ENCODE peak calls at places on chromosomes 13 and 19, in six cellular contexts. M is lower lobe of right lung, S is tibial nerve, G is mammary epithelial cell, V is epithelial cell of esophagus, R is kidney epithelial cell. X is an unnamed sample.

GRCh38 chr19:5086725-5087439 is 118.0 kb downstream of the KDM4B start:
- DNase-seq in M (no peak), S (no peak), G (no peak), V (no peak), R (no peak), X (no peak)

GRCh38 chr19:30968210-30968609 is 381.0 kb downstream of the TSHZ3 start:
- DNase-seq in M (no peak), S (no peak), G (no peak), V (no peak), R (no peak), X (peak; percentile 2)

GRCh38 chr13:41428155-41428554 is 29.2 kb upstream of the RGCC start:
- DNase-seq in M (peak; percentile 46), S (no peak), G (no peak), V (no peak), R (no peak), X (no peak)

GRCh38 chr13:110555601-110556223 is 5.8 kb downstream of the RAB20 start:
- DNase-seq in M (no peak), S (no peak), G (no peak), V (no peak), R (no peak), X (no peak)

GRCh38 chr19:5281588-5281987 is 59.0 kb downstream of the PTPRS start:
- DNase-seq in M (peak; percentile 57), S (peak; percentile 78), G (no peak), V (no peak), R (no peak), X (peak; percentile 14)

GRCh38 chr13:28246891-28247290 is 108.5 kb downstream of the PAN3 start:
- DNase-seq in M (no peak), S (no peak), G (no peak), V (no peak), R (no peak), X (no peak)

GRCh38 chr13:23965346-23965745 is 68.0 kb upstream of the C1QTNF9B start:
- DNase-seq in M (no peak), S (no peak), G (no peak), V (no peak), R (no peak), X (no peak)

GRCh38 chr13:41802033-41802683 is 158.8 kb downstream of the VWA8 start:
- DNase-seq in M (no peak), S (no peak), G (no peak), V (peak; percentile 26), R (no peak), X (no peak)

GRCh38 chr13:21074601-21075302 is 13.4 kb upstream of the LATS2 start:
- DNase-seq in M (no peak), S (no peak), G (no peak), V (no peak), R (no peak), X (peak; percentile 60)

GRCh38 chr13:77219401-77219800 is 107.5 kb downstream of the MYCBP2 start:
- DNase-seq in M (no peak), S (no peak), G (no peak), V (no peak), R (no peak), X (no peak)

GRCh38 chr19:13102666-13103584 is at the start of gene LYL1:
- DNase-seq in M (peak; percentile 89), S (no peak), G (no peak), V (no peak), R (no peak), X (peak; percentile 59)

GRCh38 chr13:111956261-111957151 is 110.4 kb upstream of the SOX1 start:
- DNase-seq in M (no peak), S (no peak), G (no peak), V (no peak), R (no peak), X (no peak)

GRCh38 chr13:28684257-28684656 is 25.3 kb downstream of the POMP start:
- DNase-seq in M (no peak), S (no peak), G (peak; percentile 6), V (peak; percentile 59), R (no peak), X (no peak)

GRCh38 chr19:1455002-1455335 is 5.0 kb downstream of the APC2 start:
- DNase-seq in M (no peak), S (no peak), G (peak; percentile 61), V (peak; percentile 87), R (no peak), X (no peak)

GRCh38 chr13:89726690-89727435 is 1620.6 kb upstream of the MIR17HG start:
- DNase-seq in M (no peak), S (no peak), G (peak; percentile 95), V (peak; percentile 90), R (peak; percentile 14), X (peak; percentile 1)

GRCh38 chr19:28244966-28245365 is 968.0 kb downstream of the UQCRFS1 start:
- DNase-seq in M (no peak), S (no peak), G (no peak), V (no peak), R (no peak), X (no peak)

GRCh38 chr13:22256111-22256639 is 585.3 kb downstream of the FGF9 start:
- DNase-seq in M (no peak), S (no peak), G (no peak), V (no peak), R (no peak), X (no peak)

GRCh38 chr19:28118235-28118634 is 1094.7 kb downstream of the UQCRFS1 start:
- DNase-seq in M (no peak), S (no peak), G (no peak), V (no peak), R (no peak), X (peak; percentile 2)

GRCh38 chr19:2336528-2337328 is 8.2 kb downstream of the SPPL2B start:
- DNase-seq in M (no peak), S (no peak), G (no peak), V (no peak), R (no peak), X (no peak)

GRCh38 chr13:40379186-40379585 is 287.3 kb downstream of the FOXO1 start:
- DNase-seq in M (no peak), S (no peak), G (no peak), V (no peak), R (no peak), X (no peak)

GRCh38 chr19:33904681-33905080 is 108.0 kb downstream of the KCTD15 start:
- DNase-seq in M (no peak), S (no peak), G (peak; percentile 67), V (peak; percentile 55), R (peak; percentile 45), X (no peak)

GRCh38 chr19:55179570-55180484 is at the start of gene SYT5:
- DNase-seq in M (no peak), S (no peak), G (peak; percentile 38), V (peak; percentile 61), R (no peak), X (no peak)

GRCh38 chr19:36054733-36055686 is at the start of gene WDR62:
- DNase-seq in M (peak; percentile 95), S (peak; percentile 86), G (peak; percentile 91), V (peak; percentile 94), R (peak; percentile 54), X (no peak)

GRCh38 chr13:67283602-67284001 is 53.5 kb upstream of the PCDH9 start:
- DNase-seq in M (no peak), S (no peak), G (peak; percentile 1), V (peak; percentile 45), R (no peak), X (no peak)

DNA sequence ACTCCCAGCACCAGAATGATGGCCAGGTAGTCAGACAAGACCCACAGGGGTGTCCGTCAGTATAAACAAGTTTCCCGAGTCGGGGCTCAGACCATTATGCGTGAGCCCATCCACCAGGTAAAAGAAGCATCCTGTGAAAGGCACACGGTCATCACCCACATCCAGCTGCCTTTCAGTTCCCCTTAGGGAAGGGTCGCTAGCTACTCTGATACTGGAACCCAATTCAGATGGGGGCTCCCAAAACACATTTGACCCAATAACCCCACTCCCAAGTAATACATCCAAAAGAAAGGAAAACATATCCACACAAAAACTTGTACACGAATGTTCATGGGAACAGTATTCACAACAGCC is 66.8 kb downstream of the STK24 start:
- DNase-seq in M (no peak), S (no peak), G (no peak), V (no peak), R (no peak), X (no peak)
- H3K4me3 ChIP-seq in M (no peak overlapping the region), S (no peak overlapping the region), G (no peak overlapping the region), V (no peak overlapping the region), R (no peak overlapping the region), X (no peak overlapping the region)

GRCh38 chr13:19888799-19889198 is 25.4 kb upstream of the ZMYM5 start:
- DNase-seq in M (no peak), S (no peak), G (peak; percentile 6), V (peak; percentile 16), R (no peak), X (peak; percentile 54)
- TF ChIP-seq CTCF in M (no peak), S (no peak), G (peak; percentile 20), V (peak; percentile 10), R (no peak), X (peak; percentile 24)

GRCh38 chr13:95059306-95059705 is 241.9 kb downstream of the ABCC4 start:
- DNase-seq in M (no peak), S (no peak), G (no peak), V (no peak), R (no peak), X (no peak)

GRCh38 chr13:95056266-95056665 is 245.0 kb downstream of the ABCC4 start:
- DNase-seq in M (no peak), S (no peak), G (no peak), V (no peak), R (no peak), X (no peak)

GRCh38 chr13:95058680-95059079 is 242.6 kb downstream of the ABCC4 start:
- DNase-seq in M (no peak), S (no peak), G (no peak), V (no peak), R (no peak), X (no peak)

DNA sequence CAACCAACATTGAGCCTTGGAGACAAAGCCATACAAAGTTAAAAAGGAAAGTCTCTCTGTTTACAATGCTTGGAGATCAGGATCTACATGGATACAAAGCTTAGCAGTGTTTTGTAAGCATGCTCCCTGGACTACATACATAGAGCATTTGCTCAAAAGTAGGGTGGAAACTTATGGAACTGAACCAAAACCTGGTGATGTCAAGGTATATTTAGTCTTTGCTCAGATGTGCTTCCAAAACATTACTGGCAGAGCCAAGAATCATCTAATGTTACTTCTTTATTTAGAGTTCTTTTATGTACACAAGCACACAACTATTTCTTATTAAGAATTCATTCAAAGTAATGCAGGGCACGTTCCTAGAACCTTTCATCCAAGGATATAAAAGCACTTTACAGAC is 241.1 kb downstream of the ABCC4 start:
- DNase-seq in M (no peak), S (no peak), G (no peak), V (no peak), R (no peak), X (no peak)
- H3K4me3 ChIP-seq in M (no peak overlapping the region), S (no peak overlapping the region), G (no peak overlapping the region), V (no peak overlapping the region), R (no peak overlapping the region), X (no peak overlapping the region)

GRCh38 chr19:3692141-3693029 is 7.9 kb downstream of the PIP5K1C start:
- DNase-seq in M (no peak), S (no peak), G (no peak), V (no peak), R (no peak), X (no peak)
- TF ChIP-seq CTCF in M (peak; percentile 52), S (peak; percentile 32), G (peak; percentile 57), V (peak; percentile 42), R (peak; percentile 68), X (peak; percentile 65)

X was measured in fibroblast of the aortic adventitia.